ENCODE peak calls at places on chromosomes 11 and 22, in six cellular contexts. L is amygdala, H is naive B cell, V is ovary, F is nucleus accumbens, W is non-pigmented ciliary epithelial cell. Z is an unnamed sample.

GRCh38 chr11:12139144-12139881 is 28.9 kb downstream of the MICAL2 start:
- DNase-seq in F (no peak), V (peak), L (no peak), H (no peak), W (no peak), Z (peak)

GRCh38 chr11:63505857-63506528 is at the start of gene LGALS12:
- DNase-seq in F (no peak), H (no peak), V (no peak), L (no peak), W (no peak), Z (no peak)

GRCh38 chr22:37197451-37198289 is 9.6 kb upstream of the C1QTNF6 start:
- DNase-seq in F (no peak), H (no peak), V (peak), L (no peak), W (no peak), Z (no peak)

GRCh38 chr11:76824083-76824939 is 36.4 kb upstream of the ACER3 start:
- DNase-seq in V (no peak), W (no peak), F (no peak), L (no peak), H (no peak), Z (no peak)

GRCh38 chr11:69891421-69892236 is 72.4 kb upstream of the FGF3 start:
- DNase-seq in F (no peak), V (no peak), H (no peak), W (no peak), L (no peak), Z (no peak)

GRCh38 chr22:19875531-19876313 is 21.0 kb upstream of the GNB1L start:
- DNase-seq in H (no peak), L (no peak), V (peak), F (no peak), W (no peak), Z (no peak)

GRCh38 chr22:31206896-31207687 is 5.0 kb upstream of the LIMK2 start:
- DNase-seq in H (no peak), F (no peak), L (no peak), W (no peak), V (no peak), Z (no peak)

GRCh38 chr11:30440510-30440909 is 117.6 kb downstream of the ARL14EP start:
- DNase-seq in H (no peak), L (no peak), F (no peak), W (no peak), V (no peak), Z (no peak)

GRCh38 chr11:8342821-8343681 is 79.4 kb upstream of the LMO1 start:
- DNase-seq in V (no peak), L (no peak), W (no peak), H (peak), F (no peak), Z (no peak)

GRCh38 chr22:50085211-50085999 is at the start of gene MLC1:
- DNase-seq in V (no peak), H (peak), W (no peak), L (no peak), F (no peak), Z (peak)

GRCh38 chr11:132033051-132033450 is 662.6 kb downstream of the NTM start:
- DNase-seq in V (no peak), W (no peak), F (no peak), L (no peak), H (no peak), Z (no peak)

GRCh38 chr11:63622318-63622717 is 8.1 kb upstream of the PLAAT3 start:
- DNase-seq in H (no peak), F (no peak), V (no peak), L (no peak), W (no peak), Z (no peak)

GRCh38 chr11:129739339-129739738 is 76.3 kb upstream of the TMEM45B start:
- DNase-seq in V (no peak), F (no peak), H (no peak), L (no peak), W (no peak), Z (no peak)

GRCh38 chr11:93236741-93237675 is 39.2 kb upstream of the SLC36A4 start:
- DNase-seq in F (no peak), V (no peak), W (no peak), L (no peak), H (no peak), Z (peak)

GRCh38 chr11:77776455-77776854 is 44.1 kb downstream of the RSF1 start:
- DNase-seq in W (no peak), F (no peak), V (no peak), L (no peak), H (peak), Z (no peak)

GRCh38 chr11:30552839-30553238 is 33.3 kb downstream of the MPPED2 start:
- DNase-seq in F (no peak), H (no peak), W (no peak), V (no peak), L (no peak), Z (no peak)

GRCh38 chr11:102410382-102410784 is 42.2 kb downstream of the TMEM123 start:
- DNase-seq in W (no peak), V (no peak), L (no peak), F (no peak), H (no peak), Z (no peak)

GRCh38 chr11:71977743-71978418 is 20.8 kb upstream of the IL18BP start:
- DNase-seq in H (peak), W (no peak), L (no peak), F (peak), V (no peak), Z (peak)